ENCODE peak calls at places on chromosomes 7 and 10, in nine cellular contexts. G is tibial artery; J is naive thymus-derived CD4-positive, alpha-beta T cell; Q is GM23248; T is neural progenitor cell; S is keratinocyte; X is WERI-Rb-1; O is gastrocnemius medialis; Z is suprapubic skin. U is an unnamed sample. For H3K36me3, the result is how much of the 10 kb centered on the place peaks cover.

GRCh38 chr7:22944506-22944905 is 69.4 kb downstream of the HYCC1 start:
- DNase-seq in J (no peak), Q (peak), X (no peak), S (no peak), Z (no peak), T (no peak), G (no peak), O (no peak), U (no peak)

GRCh38 chr7:78073470-78074382 is 275.2 kb downstream of the PHTF2 start:
- DNase-seq in J (no peak), S (no peak), O (no peak), Q (no peak), G (no peak), Z (no peak), X (no peak), T (peak), U (no peak)

GRCh38 chr7:17044868-17045267 is 163.1 kb upstream of the AGR3 start:
- DNase-seq in G (no peak), Q (no peak), S (no peak), O (no peak), T (no peak), J (no peak), Z (no peak), X (no peak), U (no peak)

GRCh38 chr7:138661236-138661635 is 39.9 kb downstream of the SVOPL start:
- DNase-seq in X (no peak), O (no peak), J (no peak), G (no peak), Q (no peak), S (no peak), Z (no peak), T (peak), U (no peak)

GRCh38 chr7:128737867-128738390 is 1.2 kb upstream of the CALU start:
- DNase-seq in S (no peak), O (no peak), G (no peak), Q (peak), Z (no peak), T (peak), X (no peak), J (no peak), U (peak)

GRCh38 chr7:76512941-76513816 is 2.8 kb downstream of the UPK3B start:
- DNase-seq in O (no peak), Z (peak), S (no peak), X (peak), G (no peak), Q (peak), T (peak), J (no peak), U (no peak)

GRCh38 chr10:37728830-37729229 is 128.6 kb downstream of the ZNF248 start:
- DNase-seq in Z (no peak), S (no peak), X (no peak), J (no peak), O (no peak), G (no peak), Q (no peak), T (no peak), U (no peak)

GRCh38 chr7:30526163-30526562 is 21.5 kb upstream of the GGCT start:
- DNase-seq in T (peak), Z (no peak), O (no peak), J (no peak), Q (no peak), X (no peak), S (no peak), G (no peak), U (no peak)

GRCh38 chr7:20190588-20190987 is 26.6 kb downstream of the MACC1 start:
- DNase-seq in T (no peak), X (no peak), Z (no peak), J (no peak), Q (no peak), O (no peak), S (no peak), G (no peak), U (no peak)

GRCh38 chr7:70693690-70694356 is 438.1 kb upstream of the GALNT17 start:
- DNase-seq in O (peak), S (no peak), G (peak), T (peak), Q (peak), J (peak), Z (peak), X (peak), U (no peak)

DNA sequence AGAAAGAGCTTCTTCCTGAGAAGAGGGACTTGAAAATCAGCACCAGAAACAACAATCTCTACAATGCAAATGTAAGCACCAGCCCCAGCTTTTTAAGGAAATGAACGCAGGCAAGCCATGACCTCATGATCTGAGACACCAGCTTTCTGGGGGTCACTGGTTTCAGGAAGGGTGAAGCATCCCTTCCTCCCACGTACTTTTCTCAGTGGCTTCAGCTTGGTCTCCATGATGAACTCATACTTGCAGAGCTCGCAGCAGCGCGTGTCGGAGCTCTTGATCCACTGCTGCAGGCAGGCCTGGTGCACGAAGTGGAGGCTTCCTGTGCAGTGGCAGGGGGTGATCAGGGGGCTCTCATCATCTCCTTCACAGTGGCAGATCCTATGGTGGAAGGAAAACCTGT is 87.0 kb downstream of the ALOX5 start:
- DNase-seq in Z (no peak), X (no peak), J (no peak), G (no peak), O (no peak), S (no peak), T (no peak), Q (no peak), U (no peak)
- H3K36me3 ChIP-seq in Z (half or more), X (under half), J (half or more), G (under half), O (under half), S (under half), T (under half), Q (under half), U (under half)

GRCh38 chr7:143300959-143301617 is 12.9 kb downstream of the CASP2 start:
- DNase-seq in T (no peak), J (no peak), X (no peak), S (no peak), Z (no peak), O (no peak), Q (no peak), G (no peak), U (no peak)

GRCh38 chr7:143304938-143305337 is 11.0 kb upstream of the CLCN1 start:
- DNase-seq in S (no peak), J (no peak), G (no peak), O (no peak), X (no peak), Z (no peak), Q (no peak), T (no peak), U (no peak)

GRCh38 chr7:143305423-143306070 is 10.4 kb upstream of the CLCN1 start:
- DNase-seq in O (no peak), X (peak), J (peak), T (peak), Z (no peak), G (peak), S (no peak), Q (peak), U (no peak)

GRCh38 chr7:143299840-143300239 is 11.7 kb downstream of the CASP2 start:
- DNase-seq in Z (no peak), J (peak), G (no peak), S (no peak), Q (peak), X (peak), O (no peak), T (peak), U (no peak)

GRCh38 chr7:143303733-143304132 is 12.2 kb upstream of the CLCN1 start:
- DNase-seq in Z (no peak), X (no peak), Q (no peak), T (no peak), J (no peak), G (no peak), S (no peak), O (no peak), U (no peak)
- H3K36me3 ChIP-seq in Z (half or more), X (half or more), Q (half or more), T (under half), J (half or more), G (half or more), S (under half), O (under half), U (under half)

GRCh38 chr10:855671-856070 is 75.8 kb downstream of the LARP4B start:
- DNase-seq in T (no peak), J (no peak), S (no peak), G (no peak), Z (no peak), O (no peak), X (no peak), Q (no peak), U (no peak)

GRCh38 chr10:853017-853416 is 78.5 kb downstream of the LARP4B start:
- DNase-seq in X (no peak), G (no peak), O (no peak), S (no peak), J (no peak), Q (no peak), T (no peak), Z (no peak), U (no peak)

GRCh38 chr10:856405-857157 is 74.9 kb downstream of the LARP4B start:
- DNase-seq in G (no peak), X (no peak), S (no peak), J (no peak), Z (no peak), Q (peak), O (no peak), T (no peak), U (no peak)

GRCh38 chr10:852386-852785 is 79.1 kb downstream of the LARP4B start:
- DNase-seq in J (no peak), Z (no peak), O (no peak), G (no peak), S (no peak), T (no peak), Q (no peak), X (no peak), U (no peak)

DNA sequence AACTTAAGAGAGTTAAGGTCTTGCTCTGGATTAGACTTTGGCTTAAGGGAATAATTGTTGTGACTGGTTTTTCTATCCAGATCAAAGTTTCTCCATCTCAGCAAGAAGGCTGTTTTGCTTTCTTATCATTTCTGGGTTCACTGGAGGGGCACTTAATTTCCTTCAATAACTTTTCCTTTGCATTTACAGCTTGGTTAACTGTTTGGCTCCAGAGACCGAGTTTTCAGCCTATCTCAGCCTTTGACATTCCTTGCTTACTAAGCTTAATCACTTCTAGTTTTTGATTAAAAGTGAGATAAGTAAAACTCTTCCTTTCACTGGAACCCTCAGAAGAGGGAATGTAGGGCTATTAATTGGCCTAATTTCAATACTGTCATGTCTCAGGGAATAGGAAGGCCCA is 76.4 kb downstream of the LARP4B start:
- DNase-seq in J (no peak), G (no peak), Q (no peak), Z (no peak), T (no peak), S (no peak), O (no peak), X (no peak), U (no peak)
- H3K36me3 ChIP-seq in J (under half), G (under half), Q (under half), Z (under half), T (under half), S (under half), O (under half), X (under half), U (under half)

GRCh38 chr10:1116051-1116450 is 59.9 kb downstream of the WDR37 start:
- DNase-seq in J (no peak), Q (no peak), T (no peak), S (no peak), O (no peak), G (no peak), X (no peak), Z (no peak), U (no peak)
- H3K36me3 ChIP-seq in J (half or more), Q (under half), T (under half), S (under half), O (under half), G (half or more), X (under half), Z (half or more), U (under half)

GRCh38 chr10:93334901-93335312 is 147.2 kb downstream of the MYOF start:
- DNase-seq in J (no peak), X (no peak), Q (peak), G (no peak), T (no peak), Z (no peak), O (no peak), S (peak), U (peak)
- H3K36me3 ChIP-seq in J (under half), X (under half), Q (half or more), G (half or more), T (under half), Z (half or more), O (under half), S (half or more), U (under half)

U was measured in kidney epithelial cell.